ENCODE peak calls at places on chromosome 2, in six cellular contexts. L is HCT116, W is HepG2, O is NB4, M is A549, S is WTC11. Z is an unnamed sample.
A peak's percentile ranks its signal among the peaks of the same experiment; 100 is the strongest.

GRCh38 chr2:75311993-75312392 is 112.7 kb upstream of the TACR1 start:
- DNase-seq in L (peak; percentile 3), M (no peak), W (peak; percentile 22), O (peak; percentile 27), S (peak; percentile 71), Z (no peak)

GRCh38 chr2:44843086-44843485 is 98.4 kb upstream of the SIX3 start:
- DNase-seq in W (no peak), S (no peak), M (no peak), O (no peak), L (no peak), Z (no peak)

GRCh38 chr2:217510790-217511291 is 492.0 kb downstream of the TNS1 start:
- DNase-seq in S (peak; percentile 58), W (peak; percentile 69), M (peak; percentile 69), L (peak; percentile 70), O (peak; percentile 84), Z (peak; percentile 74)

GRCh38 chr2:85794491-85795121 is 40.8 kb downstream of the ATOH8 start:
- DNase-seq in M (no peak), O (no peak), L (no peak), W (no peak), S (no peak), Z (no peak)

GRCh38 chr2:181985632-181986205 is at the start of gene PPP1R1C:
- DNase-seq in L (no peak), M (no peak), O (no peak), W (no peak), S (no peak), Z (no peak)

GRCh38 chr2:64104944-64105343 is 39.3 kb downstream of the PELI1 start:
- DNase-seq in L (no peak), M (no peak), S (no peak), O (no peak), W (no peak), Z (peak; percentile 72)

GRCh38 chr2:7031424-7032245 is 114.4 kb downstream of the RNF144A start:
- DNase-seq in O (peak; percentile 39), W (peak; percentile 98), S (no peak), M (no peak), L (peak; percentile 52), Z (no peak)

GRCh38 chr2:202064206-202064880 is 8.7 kb upstream of the KIAA2012 start:
- DNase-seq in W (no peak), L (no peak), S (no peak), O (peak; percentile 16), M (no peak), Z (no peak)

GRCh38 chr2:190759749-190760213 is 110.9 kb downstream of the NAB1 start:
- DNase-seq in W (peak; percentile 49), O (peak; percentile 40), L (peak; percentile 36), S (no peak), M (peak; percentile 59), Z (peak; percentile 87)

GRCh38 chr2:62724886-62725711 is 19.6 kb downstream of the EHBP1 start:
- DNase-seq in O (peak; percentile 44), M (peak; percentile 46), S (peak; percentile 63), W (no peak), L (peak; percentile 22), Z (peak; percentile 11)

GRCh38 chr2:226730487-226730886 is 69.1 kb downstream of the IRS1 start:
- DNase-seq in W (peak; percentile 22), L (peak; percentile 31), M (no peak), O (no peak), S (peak; percentile 16), Z (no peak)

GRCh38 chr2:233466991-233467603 is 99.5 kb downstream of the USP40 start:
- DNase-seq in W (no peak), O (no peak), S (no peak), M (no peak), L (no peak), Z (no peak)

GRCh38 chr2:230716588-230716987 is 3.9 kb downstream of the CAB39 start:
- DNase-seq in O (no peak), W (no peak), L (no peak), M (no peak), S (no peak), Z (no peak)

GRCh38 chr2:230715201-230715600 is 2.6 kb downstream of the CAB39 start:
- DNase-seq in M (no peak), O (peak; percentile 34), W (no peak), L (no peak), S (no peak), Z (peak; percentile 60)

GRCh38 chr2:230712443-230713330 is at the start of gene CAB39:
- DNase-seq in O (peak; percentile 99), L (peak; percentile 69), W (peak; percentile 79), S (peak; percentile 85), M (peak; percentile 70), Z (peak; percentile 90)

GRCh38 chr2:230713331-230714121 is 884 bp downstream of the CAB39 start:
- DNase-seq in O (peak; percentile 64), L (no peak), M (no peak), S (peak; percentile 33), W (peak; percentile 46), Z (peak; percentile 11)

DNA sequence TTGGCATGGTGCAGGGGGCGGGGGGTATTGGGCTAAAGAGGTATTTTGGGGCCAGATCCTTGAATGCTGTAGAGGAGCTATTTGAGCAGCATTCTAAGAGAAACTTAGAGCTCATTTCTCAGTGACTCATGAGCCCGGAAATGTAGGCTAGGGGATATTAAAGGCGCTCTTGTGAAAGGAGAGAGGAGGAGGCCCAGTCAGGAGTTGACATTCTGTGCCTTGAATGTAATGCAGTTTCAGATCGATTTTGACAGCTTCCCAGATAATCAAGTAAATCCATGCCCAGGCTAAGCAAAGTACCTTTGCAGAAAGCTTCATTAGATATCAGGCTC is 1.4 kb downstream of the CAB39 start:
- DNase-seq in W (peak; percentile 72), O (peak; percentile 84), L (no peak), M (peak; percentile 30), S (no peak), Z (peak; percentile 83)
- TF ChIP-seq MAX in W (no peak), O (no peak), L (no peak), M (no peak), S (no peak), Z (no peak)

GRCh38 chr2:79512442-79513401 is at the start of gene CTNNA2:
- DNase-seq in M (peak; percentile 42), L (no peak), W (peak; percentile 46), O (no peak), S (peak; percentile 92), Z (no peak)

GRCh38 chr2:79511320-79511951 is 1.4 kb upstream of the CTNNA2 start:
- DNase-seq in S (peak; percentile 79), O (peak; percentile 56), W (peak; percentile 61), L (no peak), M (no peak), Z (peak; percentile 3)
- TF ChIP-seq MAX in S (peak; percentile 81), O (peak; percentile 89), W (peak; percentile 88), L (no peak), M (peak; percentile 30), Z (no peak)

GRCh38 chr2:26314243-26314642 is 31.7 kb upstream of the SELENOI start:
- DNase-seq in L (no peak), O (no peak), S (peak; percentile 67), W (peak; percentile 26), M (no peak), Z (no peak)

GRCh38 chr2:26309921-26310320 is 36.0 kb upstream of the SELENOI start:
- DNase-seq in M (no peak), S (no peak), W (no peak), O (no peak), L (no peak), Z (no peak)

GRCh38 chr2:26313446-26313845 is 32.5 kb upstream of the SELENOI start:
- DNase-seq in M (no peak), S (no peak), O (no peak), W (no peak), L (no peak), Z (no peak)

GRCh38 chr2:26316041-26316440 is 29.9 kb upstream of the SELENOI start:
- DNase-seq in M (peak; percentile 35), O (peak; percentile 69), W (peak; percentile 35), L (peak; percentile 15), S (no peak), Z (no peak)

DNA sequence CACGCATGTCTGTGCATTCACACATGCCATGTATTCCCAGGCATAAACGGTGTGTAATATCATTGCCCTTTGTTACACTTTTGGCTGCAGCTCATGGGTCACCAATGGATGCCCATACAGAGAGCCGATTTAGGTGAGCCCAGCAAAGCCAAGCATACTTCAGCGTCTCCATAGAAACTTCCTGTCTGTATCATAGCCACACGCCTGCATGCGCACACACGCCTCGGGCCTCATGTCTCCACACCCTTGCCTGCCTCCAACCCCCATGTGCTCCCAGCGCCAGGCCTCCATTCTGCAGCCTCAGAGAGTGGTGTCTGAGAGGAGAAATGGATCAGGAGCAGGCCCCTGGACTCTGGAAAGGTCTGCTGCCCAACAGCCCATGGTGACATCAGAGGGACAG is 33.5 kb upstream of the SELENOI start:
- DNase-seq in M (no peak), W (no peak), O (no peak), S (no peak), L (no peak), Z (no peak)
- TF ChIP-seq MAX in M (no peak), W (no peak), O (no peak), S (no peak), L (no peak), Z (no peak)

DNA sequence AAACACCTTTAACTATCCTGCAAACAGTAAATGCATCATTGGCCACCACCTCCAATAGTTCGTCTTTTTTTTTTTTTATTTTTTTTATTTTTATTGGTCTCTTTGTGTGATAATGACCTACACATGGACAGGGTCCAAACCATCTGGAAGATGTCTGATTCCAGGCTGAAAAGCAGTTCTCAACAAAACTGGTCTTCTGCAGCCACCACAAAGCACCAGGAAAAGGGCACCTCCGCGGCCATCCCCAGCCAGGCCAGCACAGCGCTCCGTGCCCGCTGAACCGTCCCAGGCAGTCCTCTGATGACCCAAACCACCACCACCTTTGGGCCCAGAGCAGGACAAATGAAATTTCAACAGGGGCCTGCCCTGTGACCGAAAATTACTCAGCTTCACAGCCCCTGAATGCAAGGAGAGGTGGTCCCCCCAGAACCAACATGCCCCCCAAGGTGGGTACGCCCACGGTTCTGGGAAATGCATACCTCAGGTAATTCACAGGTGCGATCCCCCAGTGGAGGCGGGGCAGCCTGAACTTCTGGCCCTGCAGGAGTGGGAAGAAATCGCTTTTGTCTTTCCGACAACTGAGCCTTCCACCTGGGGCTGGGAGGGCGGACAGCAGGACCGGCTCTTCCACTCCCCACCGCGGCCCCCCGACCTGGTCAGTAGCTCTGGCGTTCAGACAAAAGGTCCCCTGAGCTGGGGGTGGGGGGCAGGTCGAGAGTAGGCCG is 1.6 kb downstream of the ARL4C start:
- DNase-seq in W (no peak), S (peak; percentile 53), M (no peak), O (no peak), L (no peak), Z (peak; percentile 11)
- TF ChIP-seq MAX in W (no peak), S (no peak), M (no peak), O (no peak), L (no peak), Z (no peak)

DNA sequence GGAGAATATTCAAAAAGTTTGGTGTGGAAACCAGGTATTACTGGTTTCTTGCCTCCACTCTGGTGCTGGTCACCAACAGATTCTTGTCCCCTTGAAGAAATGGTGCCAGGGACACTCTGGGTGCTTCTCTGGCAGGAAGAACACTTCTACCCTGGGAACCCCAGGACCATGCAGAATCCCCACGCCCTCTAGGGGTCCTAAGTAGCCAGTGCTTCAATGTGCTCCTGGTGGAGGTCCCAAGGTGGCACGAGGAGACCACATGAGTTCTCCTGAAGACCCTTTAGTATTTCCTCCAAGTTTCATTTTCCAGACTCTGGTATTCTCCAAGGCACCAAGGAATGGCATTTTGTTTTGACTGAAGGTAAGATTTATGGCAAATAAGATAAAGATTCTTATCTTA is 380.6 kb downstream of the TSN start:
- DNase-seq in S (peak; percentile 42), O (peak; percentile 41), W (peak; percentile 56), M (peak; percentile 27), L (peak; percentile 16), Z (no peak)
- TF ChIP-seq MAX in S (no peak), O (no peak), W (no peak), M (no peak), L (no peak), Z (no peak)